ENCODE peak calls at places on chromosomes 11 and 22, in four cellular contexts. E is GM12878, S is HCT116, Z is K562. Y is an unnamed sample.

GRCh38 chr11:107741044-107741823 is 29.4 kb upstream of the SLN start:
- DNase-seq in E (peak; percentile 25), S (peak; percentile 22), Z (peak; percentile 40), Y (no peak)

GRCh38 chr11:326842-327580 is 6.4 kb upstream of the IFITM3 start:
- DNase-seq in E (peak; percentile 96), S (no peak), Z (peak; percentile 60), Y (no peak)

GRCh38 chr22:23608583-23608982 is 23.5 kb downstream of the DRICH1 start:
- DNase-seq in E (no peak), S (no peak), Z (peak; percentile 27), Y (peak; percentile 69)

GRCh38 chr22:36015806-36016519 is 12.7 kb downstream of the RBFOX2 start:
- DNase-seq in E (no peak), S (no peak), Z (no peak), Y (no peak)

GRCh38 chr11:38791346-38791961 is 2193.4 kb upstream of the RAG2 start:
- DNase-seq in E (no peak), S (peak; percentile 8), Z (peak; percentile 59), Y (no peak)

GRCh38 chr11:103633037-103633788 is 403.2 kb upstream of the DDI1 start:
- DNase-seq in E (no peak), S (no peak), Z (no peak), Y (no peak)

GRCh38 chr22:38835888-38836301 is 7.9 kb downstream of the NPTXR start:
- DNase-seq in E (no peak), S (no peak), Z (no peak), Y (no peak)

GRCh38 chr22:22235564-22235963 is 9.0 kb upstream of the VPREB1 start:
- DNase-seq in E (peak; percentile 17), S (no peak), Z (peak; percentile 78), Y (peak; percentile 57)

GRCh38 chr22:21446827-21447690 is 20.1 kb upstream of the TMEM191C start:
- DNase-seq in E (no peak), S (no peak), Z (no peak), Y (peak; percentile 10)

GRCh38 chr11:45332486-45332934 is 46.4 kb upstream of the SYT13 start:
- DNase-seq in E (no peak), S (peak; percentile 29), Z (peak; percentile 74), Y (peak; percentile 53)

DNA sequence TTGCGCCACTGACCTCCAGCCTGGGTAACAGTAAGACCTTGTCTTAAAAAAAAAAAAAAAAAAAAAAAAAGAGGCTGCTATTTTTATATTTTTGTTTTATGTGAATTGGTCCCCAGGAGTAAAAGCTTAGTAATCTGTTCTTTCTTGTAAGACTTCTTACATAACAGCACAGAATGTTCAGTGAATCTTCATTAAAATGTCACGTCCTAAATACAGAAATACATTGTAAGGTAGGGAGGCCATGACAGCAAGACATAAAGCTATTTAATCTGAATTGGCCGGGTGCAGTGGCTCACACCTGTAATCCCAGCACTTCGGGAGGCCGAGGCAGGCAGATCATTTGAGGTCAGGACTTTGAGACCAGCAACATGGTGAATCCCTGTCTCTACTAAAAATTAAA is 64.2 kb downstream of the BID start:
- DNase-seq in E (no peak), S (no peak), Z (no peak), Y (no peak)
- TF ChIP-seq ATF3 in E (no peak), S (no peak), Z (no peak), Y (no peak)

GRCh38 chr22:46674906-46675305 is 54.7 kb downstream of the GRAMD4 start:
- DNase-seq in E (no peak), S (no peak), Z (no peak), Y (no peak)

GRCh38 chr22:46674367-46674781 is 54.2 kb downstream of the GRAMD4 start:
- DNase-seq in E (no peak), S (no peak), Z (no peak), Y (no peak)

GRCh38 chr22:46673205-46673604 is 53.0 kb downstream of the GRAMD4 start:
- DNase-seq in E (no peak), S (no peak), Z (no peak), Y (no peak)

GRCh38 chr22:46672731-46673130 is 52.5 kb downstream of the GRAMD4 start:
- DNase-seq in E (no peak), S (no peak), Z (no peak), Y (no peak)

GRCh38 chr22:46673677-46674236 is 53.6 kb downstream of the GRAMD4 start:
- DNase-seq in E (no peak), S (no peak), Z (no peak), Y (no peak)
- TF ChIP-seq ATF3 in E (no peak), S (no peak), Z (no peak), Y (no peak)

DNA sequence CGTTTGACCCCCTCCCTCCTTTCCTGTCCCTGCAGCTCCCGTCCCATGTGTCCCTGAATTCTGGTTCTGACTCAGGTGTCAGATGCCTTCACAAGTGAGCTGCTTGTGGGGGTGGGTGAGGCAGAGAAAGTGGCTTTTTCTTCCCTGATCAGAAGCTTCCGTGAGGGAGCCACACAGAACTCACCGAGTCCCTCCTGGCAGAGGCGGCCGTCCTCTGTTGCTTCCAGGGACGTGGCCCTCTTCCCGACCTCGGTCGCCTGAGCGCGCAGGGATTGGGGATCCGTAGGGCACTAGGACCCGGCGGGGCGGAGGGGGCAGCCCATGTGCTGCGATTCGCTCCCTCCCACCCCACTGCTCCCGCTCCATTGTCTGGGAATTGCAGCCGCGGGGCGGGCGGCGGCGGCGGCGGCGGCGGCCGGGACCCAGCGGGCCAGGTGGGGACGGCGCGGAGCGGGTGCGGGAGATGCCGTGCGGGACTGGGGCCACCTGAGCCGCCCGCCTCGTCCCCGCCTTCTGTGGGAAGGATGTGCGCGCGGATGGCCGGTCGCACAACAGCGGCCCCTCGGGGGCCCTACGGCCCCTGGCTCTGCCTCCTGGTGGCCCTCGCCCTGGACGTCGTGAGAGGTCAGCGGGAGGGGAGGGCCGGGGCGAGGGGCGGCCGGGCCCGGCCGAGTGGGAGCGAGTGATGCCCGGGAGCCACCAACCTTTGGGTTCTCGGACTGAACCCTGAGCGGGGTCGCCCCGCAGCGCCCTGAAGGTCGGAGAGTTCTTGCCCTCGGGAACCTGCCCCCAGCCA is at the start of gene TMEM132A:
- DNase-seq in E (no peak), S (peak; percentile 37), Z (peak; percentile 70), Y (peak; percentile 85)
- TF ChIP-seq ATF3 in E (no peak), S (no peak), Z (no peak), Y (no peak)

GRCh38 chr11:17954395-17955252 is 58.2 kb downstream of the SERGEF start:
- DNase-seq in E (no peak), S (no peak), Z (no peak), Y (no peak)
- TF ChIP-seq ATF3 in E (no peak), S (no peak), Z (no peak), Y (no peak)

DNA sequence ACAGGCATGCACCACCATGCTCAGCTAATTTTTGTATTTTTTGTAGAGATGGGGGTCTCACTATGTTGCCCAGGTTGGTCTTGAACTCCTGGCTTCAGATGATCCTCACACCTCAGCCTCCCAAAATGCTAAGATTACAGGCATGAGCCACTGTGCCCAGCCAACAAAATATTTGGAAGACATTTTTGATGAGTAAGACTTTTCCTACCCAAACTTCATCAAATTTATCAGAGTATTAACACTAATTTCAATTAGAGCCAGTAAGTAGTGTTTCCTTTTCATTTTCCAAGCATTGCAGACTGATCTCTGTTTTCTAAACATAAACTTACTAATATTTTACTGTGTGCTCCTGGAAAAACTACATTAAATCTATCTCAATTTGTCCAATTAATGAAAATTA is 1.4 kb upstream of the CRTAM start:
- DNase-seq in E (no peak), S (no peak), Z (no peak), Y (no peak)
- TF ChIP-seq ATF3 in E (no peak), S (no peak), Z (no peak), Y (no peak)

GRCh38 chr11:96741068-96741467 is 351.3 kb downstream of the JRKL start:
- DNase-seq in E (no peak), S (no peak), Z (no peak), Y (no peak)

GRCh38 chr11:96748639-96749370 is 359.0 kb downstream of the JRKL start:
- DNase-seq in E (no peak), S (no peak), Z (no peak), Y (no peak)

GRCh38 chr11:96744697-96745096 is 354.9 kb downstream of the JRKL start:
- DNase-seq in E (no peak), S (no peak), Z (no peak), Y (no peak)
- TF ChIP-seq ATF3 in E (no peak), S (no peak), Z (no peak), Y (no peak)

Y was measured in WTC11.